ENCODE peak calls at places on chromosomes 4 and X, in eight cellular contexts. T, V, L, C, Q, J, Y and X are unnamed samples.

GRCh38 chr4:105944535-105944934 is 49.3 kb downstream of the NPNT start:
- DNase-seq in T (no peak), V (peak), L (no peak), C (no peak), Q (no peak), J (no peak), Y (no peak), X (no peak)

GRCh38 chr4:133145758-133146157 is 3.3 kb upstream of the PCDH10 start:
- DNase-seq in T (no peak), V (no peak), L (no peak), C (no peak), Q (no peak), J (no peak), Y (no peak), X (no peak)

GRCh38 chrX:69093960-69094935 is 71.0 kb downstream of the PJA1 start:
- DNase-seq in T (peak), V (peak), L (peak), C (no peak), Q (peak), J (peak), Y (peak), X (peak)

GRCh38 chr4:7429601-7430078 is 5.1 kb downstream of the PSAPL1 start:
- DNase-seq in T (no peak), V (no peak), L (peak), C (no peak), Q (peak), J (no peak), Y (no peak), X (no peak)

GRCh38 chr4:82754546-82755165 is 43.9 kb downstream of the SCD5 start:
- DNase-seq in T (no peak), V (no peak), L (no peak), C (no peak), Q (no peak), J (no peak), Y (no peak), X (no peak)

GRCh38 chr4:7381221-7381889 is 53.4 kb downstream of the PSAPL1 start:
- DNase-seq in T (no peak), V (peak), L (no peak), C (no peak), Q (peak), J (no peak), Y (no peak), X (no peak)

GRCh38 chr4:10033191-10033881 is 12.0 kb upstream of the SLC2A9 start:
- DNase-seq in T (no peak), V (peak), L (no peak), C (no peak), Q (peak), J (peak), Y (no peak), X (no peak)

GRCh38 chr4:104394409-104394813 is 100.3 kb downstream of the CXXC4 start:
- DNase-seq in T (peak), V (no peak), L (no peak), C (no peak), Q (no peak), J (no peak), Y (no peak), X (no peak)

GRCh38 chrX:154366666-154367055 is 7.8 kb downstream of the FLNA start:
- DNase-seq in T (no peak), V (no peak), L (no peak), C (no peak), Q (no peak), J (no peak), Y (no peak), X (no peak)

GRCh38 chr4:81541546-81541945 is 69.8 kb upstream of the RASGEF1B start:
- DNase-seq in T (no peak), V (no peak), L (no peak), C (no peak), Q (no peak), J (no peak), Y (no peak), X (no peak)

GRCh38 chrX:118682258-118683014 is 45.0 kb upstream of the IL13RA1 start:
- DNase-seq in T (no peak), V (no peak), L (no peak), C (no peak), Q (no peak), J (no peak), Y (no peak), X (no peak)

GRCh38 chr4:174005422-174005821 is 278.0 kb downstream of the FBXO8 start:
- DNase-seq in T (no peak), V (peak), L (no peak), C (no peak), Q (no peak), J (no peak), Y (no peak), X (no peak)

GRCh38 chr4:45215976-45216542 is 489.7 kb upstream of the GNPDA2 start:
- DNase-seq in T (no peak), V (no peak), L (no peak), C (no peak), Q (no peak), J (no peak), Y (no peak), X (no peak)

GRCh38 chr4:102687373-102687981 is 73.3 kb downstream of the MANBA start:
- DNase-seq in T (no peak), V (peak), L (no peak), C (no peak), Q (no peak), J (no peak), Y (no peak), X (no peak)

GRCh38 chr4:156865391-156865790 is 106.2 kb downstream of the PDGFC start:
- DNase-seq in T (no peak), V (peak), L (no peak), C (no peak), Q (no peak), J (no peak), Y (no peak), X (no peak)